ENCODE peak calls at places on chromosomes 12 and 14, in four cellular contexts. D is GM12878, T is HL-60, Q is K562. R is an unnamed sample.

GRCh38 chr14:101878222-101879211 is 85.9 kb upstream of the DYNC1H1 start:
- DNase-seq in D (no peak), T (no peak), Q (no peak), R (no peak)

GRCh38 chr14:104931771-104932675 is 7.3 kb downstream of the PLD4 start:
- DNase-seq in D (no peak), T (no peak), Q (no peak), R (no peak)

GRCh38 chr14:59085207-59085739 is 103.2 kb upstream of the DAAM1 start:
- DNase-seq in D (no peak), T (no peak), Q (no peak), R (no peak)

GRCh38 chr14:104201063-104201462 is 62.7 kb downstream of the KIF26A start:
- DNase-seq in D (no peak), T (no peak), Q (no peak), R (no peak)

GRCh38 chr12:76943004-76943403 is 64.2 kb upstream of the CSRP2 start:
- DNase-seq in D (no peak), T (no peak), Q (no peak), R (no peak)

GRCh38 chr14:81534510-81535074 is 939 bp upstream of the SEL1L start:
- DNase-seq in D (no peak), T (no peak), Q (no peak), R (no peak)

GRCh38 chr14:75022655-75023054 is 19.9 kb downstream of the EIF2B2 start:
- DNase-seq in D (no peak), T (no peak), Q (peak; percentile 19), R (no peak)

GRCh38 chr12:112182499-112182898 is 57.1 kb downstream of the TRAFD1 start:
- DNase-seq in D (no peak), T (no peak), Q (no peak), R (no peak)

GRCh38 chr14:74945261-74945851 is 10.0 kb downstream of the PGF start:
- DNase-seq in D (no peak), T (no peak), Q (peak; percentile 83), R (no peak)

GRCh38 chr14:104940526-104941150 is 16.0 kb downstream of the PLD4 start:
- DNase-seq in D (no peak), T (no peak), Q (no peak), R (no peak)

GRCh38 chr12:68236421-68237059 is 10.9 kb upstream of the IL26 start:
- DNase-seq in D (peak; percentile 40), T (no peak), Q (peak; percentile 59), R (no peak)

GRCh38 chr14:63974176-63974575 is 121.4 kb downstream of the SYNE2 start:
- DNase-seq in D (no peak), T (no peak), Q (no peak), R (no peak)
- TF ChIP-seq SPI1 in D (peak; percentile 3), T (no peak), Q (no peak), R (peak; percentile 54)

GRCh38 chr14:97213720-97214119 is 416.5 kb downstream of the VRK1 start:
- DNase-seq in D (no peak), T (no peak), Q (no peak), R (no peak)
- TF ChIP-seq SPI1 in D (no peak), T (no peak), Q (no peak), R (no peak)

GRCh38 chr12:49705479-49706267 is 1.5 kb downstream of the FMNL3 start:
- DNase-seq in D (no peak), T (no peak), Q (peak; percentile 53), R (no peak)
- TF ChIP-seq SPI1 in D (peak; percentile 46), T (peak; percentile 10), Q (no peak), R (peak; percentile 70)

GRCh38 chr14:23146980-23147379 is 27.9 kb upstream of the CEBPE start:
- DNase-seq in D (no peak), T (no peak), Q (no peak), R (no peak)

GRCh38 chr14:23148596-23149249 is 29.7 kb upstream of the CEBPE start:
- DNase-seq in D (no peak), T (no peak), Q (no peak), R (no peak)

GRCh38 chr14:23151342-23151741 is 32.1 kb downstream of the SLC7A8 start:
- DNase-seq in D (no peak), T (no peak), Q (no peak), R (no peak)

GRCh38 chr14:23147676-23148075 is 28.6 kb upstream of the CEBPE start:
- DNase-seq in D (no peak), T (no peak), Q (peak; percentile 73), R (no peak)

DNA sequence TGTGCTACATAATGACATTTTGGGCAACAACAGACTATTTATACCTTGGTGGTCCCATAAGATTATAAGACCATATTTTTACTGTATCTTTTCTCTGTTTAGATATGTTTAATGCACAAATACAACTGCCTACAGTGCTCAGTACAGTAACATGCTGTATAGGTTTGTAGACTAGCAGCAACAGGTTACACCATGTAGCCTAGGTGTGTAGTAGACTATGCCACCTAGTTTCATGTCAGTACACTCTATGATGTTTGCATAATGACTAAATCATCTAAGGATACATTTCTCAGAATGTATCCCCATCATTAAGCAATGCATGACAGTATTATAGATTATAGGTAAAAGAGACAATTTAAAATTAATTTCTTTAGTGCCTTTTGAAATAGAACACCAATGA is 30.7 kb upstream of the CEBPE start:
- DNase-seq in D (no peak), T (no peak), Q (no peak), R (no peak)
- TF ChIP-seq SPI1 in D (no peak), T (no peak), Q (no peak), R (no peak)

DNA sequence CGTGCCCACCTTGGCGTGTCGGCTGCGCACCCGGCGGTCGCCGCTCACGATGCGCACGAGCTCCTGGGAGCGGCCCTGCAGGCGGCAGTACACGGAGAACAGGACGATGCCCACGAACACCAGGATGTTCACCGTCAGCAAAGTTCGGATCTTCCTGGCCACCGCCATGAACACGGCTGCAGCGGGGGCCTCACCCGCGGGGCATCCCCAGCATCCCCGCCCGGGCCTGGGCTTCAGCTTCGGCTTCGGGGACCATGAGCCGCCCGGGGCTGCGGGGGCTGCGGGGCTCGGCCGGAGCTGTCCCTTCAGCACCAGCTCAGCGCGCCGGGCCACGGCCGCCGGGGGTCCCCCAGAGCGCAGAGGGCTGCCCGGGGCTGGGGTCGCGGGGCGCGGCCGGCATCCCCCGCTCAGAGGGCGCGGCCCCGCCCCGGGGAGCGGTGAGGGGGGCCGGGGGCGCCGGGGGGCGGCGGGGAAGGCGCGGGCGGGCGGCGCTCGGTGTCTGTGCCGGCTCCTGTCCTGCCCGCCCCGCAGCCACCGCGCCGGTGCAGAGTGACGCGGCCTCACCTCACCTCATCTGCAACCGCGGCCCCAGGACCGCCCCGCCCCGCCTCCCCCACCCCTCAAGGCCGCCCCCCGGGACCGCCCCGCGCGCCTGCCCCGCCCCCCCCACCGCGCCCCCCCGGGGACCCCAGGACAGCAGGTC is at the start of gene GALNT9:
- DNase-seq in D (no peak), T (no peak), Q (no peak), R (no peak)
- TF ChIP-seq SPI1 in D (no peak), T (no peak), Q (no peak), R (no peak)

GRCh38 chr12:39990122-39991101 is 115.5 kb downstream of the SLC2A13 start:
- DNase-seq in D (peak; percentile 9), T (no peak), Q (peak; percentile 69), R (peak; percentile 22)
- TF ChIP-seq SPI1 in D (no peak), T (no peak), Q (no peak), R (no peak)

GRCh38 chr12:128747441-128747840 is 76.3 kb downstream of the SLC15A4 start:
- DNase-seq in D (no peak), T (no peak), Q (no peak), R (no peak)
- TF ChIP-seq SPI1 in D (no peak), T (no peak), Q (no peak), R (no peak)

GRCh38 chr12:97414855-97415254 is 47.7 kb upstream of the RMST start:
- DNase-seq in D (no peak), T (no peak), Q (no peak), R (no peak)
- TF ChIP-seq SPI1 in D (no peak), T (no peak), Q (no peak), R (no peak)

DNA sequence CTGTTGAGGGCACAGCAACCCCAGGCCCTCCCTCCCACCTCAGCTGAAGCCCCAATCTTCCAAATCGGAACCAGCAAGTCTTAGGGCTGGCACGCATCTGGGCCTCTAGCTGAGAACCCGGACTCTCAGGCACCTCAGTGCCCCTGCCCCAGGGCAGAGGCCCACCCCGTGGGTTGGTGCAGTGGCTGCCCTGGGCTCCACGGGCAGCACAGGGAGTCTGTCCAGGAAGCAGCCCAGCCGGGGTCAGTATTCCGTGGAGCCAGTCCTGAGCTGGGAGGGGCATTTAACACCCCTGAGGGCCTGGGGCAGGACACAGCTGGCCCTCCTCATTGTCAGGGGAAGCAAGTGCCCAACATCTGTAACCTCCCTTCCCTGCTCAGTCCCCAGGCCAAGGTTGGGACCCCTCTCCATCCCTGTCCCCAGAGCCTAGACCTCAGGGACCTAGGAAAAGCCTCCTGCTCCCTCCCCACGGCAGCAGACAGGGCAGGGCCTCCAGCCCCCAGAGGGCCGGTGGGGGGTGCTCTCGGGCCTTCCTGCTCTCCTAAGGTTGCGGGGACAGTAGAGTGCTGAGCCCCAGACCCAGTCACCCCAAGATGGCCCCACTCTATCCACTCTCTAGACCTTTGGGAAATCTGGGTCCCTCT is 36.5 kb downstream of the SLC6A12 start:
- DNase-seq in D (no peak), T (no peak), Q (no peak), R (no peak)
- TF ChIP-seq SPI1 in D (no peak), T (no peak), Q (no peak), R (no peak)

GRCh38 chr12:104877107-104877705 is 80.9 kb downstream of the SLC41A2 start:
- DNase-seq in D (no peak), T (no peak), Q (peak; percentile 37), R (no peak)
- TF ChIP-seq SPI1 in D (no peak), T (no peak), Q (no peak), R (no peak)